ENCODE peak calls at places on chromosome 1, in six cellular contexts. One of them, this sample, is unnamed.

GRCh38 chr1:230629511-230629910 is 12.8 kb upstream of the COG2 start:
- DNase-seq in effector CD4-positive, alpha-beta T cell: no peak
- DNase-seq in activated CD8-positive, alpha-beta memory T cell treated with anti-CD3 and anti-CD28 coated beads for 24 hours: no peak
- DNase-seq in nucleus accumbens: no peak
- DNase-seq in astrocyte of the spinal cord: no peak
- DNase-seq in activated T-helper 1 cell treated with Interleukin-2 at 50 U/mL for 16 hours: no peak
- DNase-seq in this sample: no peak

GRCh38 chr1:94805912-94806311 is 14.2 kb upstream of the SLC44A3 start:
- DNase-seq in nucleus accumbens: peak
- DNase-seq in activated CD8-positive, alpha-beta memory T cell treated with anti-CD3 and anti-CD28 coated beads for 24 hours: peak
- DNase-seq in activated T-helper 1 cell treated with Interleukin-2 at 50 U/mL for 16 hours: no peak
- DNase-seq in astrocyte of the spinal cord: peak
- DNase-seq in effector CD4-positive, alpha-beta T cell: peak
- DNase-seq in this sample: peak

GRCh38 chr1:184911103-184911502 is 63.2 kb downstream of the NIBAN1 start:
- DNase-seq in activated T-helper 1 cell treated with Interleukin-2 at 50 U/mL for 16 hours: no peak
- DNase-seq in activated CD8-positive, alpha-beta memory T cell treated with anti-CD3 and anti-CD28 coated beads for 24 hours: no peak
- DNase-seq in astrocyte of the spinal cord: no peak
- DNase-seq in nucleus accumbens: no peak
- DNase-seq in effector CD4-positive, alpha-beta T cell: no peak
- DNase-seq in this sample: no peak

GRCh38 chr1:110477041-110477440 is 26.1 kb downstream of the PROK1 start:
- DNase-seq in nucleus accumbens: peak
- DNase-seq in activated CD8-positive, alpha-beta memory T cell treated with anti-CD3 and anti-CD28 coated beads for 24 hours: no peak
- DNase-seq in effector CD4-positive, alpha-beta T cell: no peak
- DNase-seq in activated T-helper 1 cell treated with Interleukin-2 at 50 U/mL for 16 hours: no peak
- DNase-seq in astrocyte of the spinal cord: peak
- DNase-seq in this sample: no peak

GRCh38 chr1:214603819-214604252 is 841 bp downstream of the CENPF start:
- DNase-seq in astrocyte of the spinal cord: no peak
- DNase-seq in activated T-helper 1 cell treated with Interleukin-2 at 50 U/mL for 16 hours: no peak
- DNase-seq in effector CD4-positive, alpha-beta T cell: no peak
- DNase-seq in activated CD8-positive, alpha-beta memory T cell treated with anti-CD3 and anti-CD28 coated beads for 24 hours: no peak
- DNase-seq in nucleus accumbens: no peak
- DNase-seq in this sample: no peak

GRCh38 chr1:174519845-174520244 is 72.1 kb downstream of the GPR52 start:
- DNase-seq in activated T-helper 1 cell treated with Interleukin-2 at 50 U/mL for 16 hours: no peak
- DNase-seq in effector CD4-positive, alpha-beta T cell: no peak
- DNase-seq in activated CD8-positive, alpha-beta memory T cell treated with anti-CD3 and anti-CD28 coated beads for 24 hours: no peak
- DNase-seq in nucleus accumbens: no peak
- DNase-seq in astrocyte of the spinal cord: no peak
- DNase-seq in this sample: no peak

GRCh38 chr1:16088996-16089395 is 15.5 kb upstream of the FAM131C start:
- DNase-seq in activated CD8-positive, alpha-beta memory T cell treated with anti-CD3 and anti-CD28 coated beads for 24 hours: no peak
- DNase-seq in astrocyte of the spinal cord: peak
- DNase-seq in effector CD4-positive, alpha-beta T cell: no peak
- DNase-seq in nucleus accumbens: no peak
- DNase-seq in activated T-helper 1 cell treated with Interleukin-2 at 50 U/mL for 16 hours: no peak
- DNase-seq in this sample: no peak

GRCh38 chr1:2856076-2856390 is 54.5 kb upstream of the TTC34 start:
- DNase-seq in activated T-helper 1 cell treated with Interleukin-2 at 50 U/mL for 16 hours: no peak
- DNase-seq in astrocyte of the spinal cord: no peak
- DNase-seq in effector CD4-positive, alpha-beta T cell: no peak
- DNase-seq in activated CD8-positive, alpha-beta memory T cell treated with anti-CD3 and anti-CD28 coated beads for 24 hours: no peak
- DNase-seq in nucleus accumbens: no peak
- DNase-seq in this sample: no peak

GRCh38 chr1:236002572-236002971 is 62.3 kb downstream of the NID1 start:
- DNase-seq in activated CD8-positive, alpha-beta memory T cell treated with anti-CD3 and anti-CD28 coated beads for 24 hours: no peak
- DNase-seq in activated T-helper 1 cell treated with Interleukin-2 at 50 U/mL for 16 hours: no peak
- DNase-seq in astrocyte of the spinal cord: no peak
- DNase-seq in nucleus accumbens: no peak
- DNase-seq in effector CD4-positive, alpha-beta T cell: no peak
- DNase-seq in this sample: no peak

GRCh38 chr1:37851782-37852210 is 7.6 kb downstream of the MTF1 start:
- DNase-seq in nucleus accumbens: no peak
- DNase-seq in effector CD4-positive, alpha-beta T cell: no peak
- DNase-seq in activated T-helper 1 cell treated with Interleukin-2 at 50 U/mL for 16 hours: no peak
- DNase-seq in astrocyte of the spinal cord: no peak
- DNase-seq in activated CD8-positive, alpha-beta memory T cell treated with anti-CD3 and anti-CD28 coated beads for 24 hours: no peak
- DNase-seq in this sample: no peak

GRCh38 chr1:180167021-180167701 is 12.5 kb downstream of the QSOX1 start:
- DNase-seq in astrocyte of the spinal cord: no peak
- DNase-seq in nucleus accumbens: no peak
- DNase-seq in activated CD8-positive, alpha-beta memory T cell treated with anti-CD3 and anti-CD28 coated beads for 24 hours: no peak
- DNase-seq in activated T-helper 1 cell treated with Interleukin-2 at 50 U/mL for 16 hours: no peak
- DNase-seq in effector CD4-positive, alpha-beta T cell: no peak
- DNase-seq in this sample: no peak

GRCh38 chr1:26696191-26696644 is 403 bp downstream of the ARID1A start:
- DNase-seq in activated CD8-positive, alpha-beta memory T cell treated with anti-CD3 and anti-CD28 coated beads for 24 hours: no peak
- DNase-seq in activated T-helper 1 cell treated with Interleukin-2 at 50 U/mL for 16 hours: peak
- DNase-seq in nucleus accumbens: no peak
- DNase-seq in effector CD4-positive, alpha-beta T cell: peak
- DNase-seq in astrocyte of the spinal cord: no peak
- DNase-seq in this sample: peak

This sample was measured in CD8-positive, alpha-beta T cell.